ENCODE peak calls at places on chromosomes 12 and 14, in seven cellular contexts. B is IMR-90, Z is H9, H is mesendoderm, Q is trophoblast cell, S is H1, F is mesenchymal stem cell. O is an unnamed sample.

GRCh38 chr14:63840981-63841380 is 11.8 kb upstream of the SYNE2 start:
- DNase-seq in S (peak), Q (peak), B (no peak), H (peak), F (no peak), Z (peak), O (no peak)

GRCh38 chr12:84912191-84913142 is at the start of gene SLC6A15:
- DNase-seq in F (peak), Z (peak), Q (peak), S (peak), H (peak), B (peak), O (peak)

GRCh38 chr14:99248761-99249171 is 23.2 kb downstream of the BCL11B start:
- DNase-seq in Q (no peak), B (no peak), S (no peak), H (no peak), Z (no peak), F (no peak), O (no peak)

GRCh38 chr14:22900088-22900799 is 17.2 kb downstream of the REM2 start:
- DNase-seq in F (peak), Z (peak), S (peak), B (peak), Q (peak), H (peak), O (peak)

GRCh38 chr12:46956451-46957035 is 122.9 kb upstream of the PCED1B start:
- DNase-seq in Z (no peak), Q (no peak), B (no peak), F (no peak), H (no peak), S (no peak), O (no peak)

GRCh38 chr12:95412826-95413311 is 61.1 kb upstream of the METAP2 start:
- DNase-seq in S (no peak), Q (peak), B (peak), H (no peak), Z (no peak), F (peak), O (no peak)

GRCh38 chr12:113232232-113232615 is 11.0 kb downstream of the TPCN1 start:
- DNase-seq in S (no peak), H (no peak), Q (no peak), Z (no peak), F (no peak), B (no peak), O (no peak)

GRCh38 chr12:47820631-47821345 is 1.1 kb upstream of the HDAC7 start:
- DNase-seq in H (peak), B (peak), Z (peak), Q (peak), S (no peak), F (peak), O (peak)

GRCh38 chr12:32390572-32391219 is 8.7 kb upstream of the FGD4 start:
- DNase-seq in B (no peak), S (peak), F (no peak), H (peak), Q (no peak), Z (no peak), O (no peak)

DNA sequence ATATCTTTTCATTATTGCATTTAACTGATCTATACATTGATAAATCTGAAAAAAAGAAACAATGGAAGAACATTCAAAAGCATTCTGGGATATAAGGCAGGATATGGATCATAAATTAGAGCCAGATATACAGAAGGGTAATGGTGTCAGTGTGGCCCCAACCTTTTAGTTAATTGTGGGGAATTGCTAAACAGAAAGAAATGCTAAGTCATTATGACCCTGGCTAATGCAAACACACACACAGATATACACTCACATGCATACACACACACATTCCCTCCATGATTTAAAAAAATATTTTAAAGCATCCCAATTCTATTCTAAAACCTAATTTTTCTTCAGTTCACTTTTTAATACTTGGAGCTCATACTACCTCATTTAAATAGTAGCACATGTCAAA is 404.5 kb downstream of the BCAT1 start:
- DNase-seq in B (peak), F (peak), H (no peak), Z (no peak), Q (no peak), S (no peak), O (no peak)
- H3K4ac ChIP-seq in B (no peak), F (no peak), H (no peak), Z (no peak), Q (no peak), S (no peak), O (no peak)

GRCh38 chr12:93020225-93020997 is 91.3 kb upstream of the EEA1 start:
- DNase-seq in Q (peak), Z (no peak), F (no peak), S (no peak), B (no peak), H (peak), O (no peak)
- H3K4ac ChIP-seq in Q (no peak), Z (no peak), F (no peak), S (no peak), B (no peak), H (no peak), O (no peak)

DNA sequence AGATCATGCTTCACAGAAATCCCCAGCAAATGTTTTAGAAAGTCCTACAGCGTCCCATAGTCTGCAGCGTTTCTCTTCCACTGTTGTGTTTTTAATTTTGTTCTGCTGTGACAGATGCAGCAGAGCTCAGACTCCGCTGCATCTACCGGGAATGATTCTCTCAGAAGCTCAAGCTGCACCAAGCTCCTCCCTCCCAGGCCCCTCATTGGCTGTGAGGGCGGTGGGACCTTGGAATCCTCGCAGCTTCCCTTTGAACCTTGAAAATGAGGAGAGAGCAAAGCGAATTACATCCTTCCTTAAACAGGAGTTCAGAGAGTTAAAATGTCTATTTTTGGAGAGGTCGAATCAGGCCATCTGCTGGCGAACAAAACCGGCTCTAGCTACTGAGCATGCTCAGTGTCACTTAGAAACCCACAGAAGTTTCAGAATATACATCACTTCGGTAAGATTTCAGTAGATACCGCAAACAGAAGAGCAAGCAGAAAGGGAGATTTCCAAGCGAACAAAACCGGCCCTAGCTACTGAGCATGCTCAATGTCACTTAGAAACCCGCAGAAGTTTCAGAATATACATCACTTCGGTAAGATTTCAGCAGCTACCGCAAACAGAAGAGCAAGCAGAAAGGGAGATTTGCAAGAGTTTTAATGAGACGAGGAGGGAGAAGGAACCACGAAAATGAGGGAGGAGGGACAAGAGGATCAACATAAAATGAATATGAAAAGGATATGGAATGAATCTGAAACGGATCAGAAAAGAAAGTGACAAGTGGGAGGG is at the start of gene ABCD2:
- DNase-seq in F (peak), B (peak), S (peak), Q (peak), H (peak), Z (peak), O (peak)
- H3K4ac ChIP-seq in F (peak), B (no peak), S (no peak), Q (no peak), H (no peak), Z (no peak), O (no peak)

GRCh38 chr14:95274283-95274682 is 45.4 kb downstream of the CLMN start:
- DNase-seq in Q (no peak), H (no peak), B (no peak), S (no peak), F (no peak), Z (peak), O (no peak)
- H3K4ac ChIP-seq in Q (no peak), H (no peak), B (no peak), S (no peak), F (no peak), Z (no peak), O (no peak)

DNA sequence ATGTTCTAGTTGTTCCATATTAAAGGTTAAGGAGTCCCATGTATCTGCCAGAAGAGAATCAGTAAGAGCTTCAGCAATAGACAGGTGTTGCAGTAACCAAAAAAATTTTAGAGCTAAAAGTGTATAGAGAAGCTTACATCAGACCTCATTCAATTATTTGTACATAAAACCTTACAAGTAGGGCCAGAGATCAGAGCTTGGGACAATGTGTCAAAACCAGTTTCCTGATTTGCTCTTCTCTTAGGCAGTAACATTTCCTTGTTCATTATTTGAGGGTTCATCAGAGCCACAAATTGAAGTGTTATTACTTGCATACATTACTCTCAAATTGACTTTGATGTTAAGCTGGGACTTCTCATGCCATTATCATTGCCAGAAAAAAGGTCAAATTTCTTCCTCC is 55.5 kb upstream of the ATXN7L3B start:
- DNase-seq in F (no peak), Q (no peak), Z (no peak), H (no peak), S (no peak), B (no peak), O (no peak)
- H3K4ac ChIP-seq in F (no peak), Q (no peak), Z (no peak), H (no peak), S (no peak), B (no peak), O (no peak)

DNA sequence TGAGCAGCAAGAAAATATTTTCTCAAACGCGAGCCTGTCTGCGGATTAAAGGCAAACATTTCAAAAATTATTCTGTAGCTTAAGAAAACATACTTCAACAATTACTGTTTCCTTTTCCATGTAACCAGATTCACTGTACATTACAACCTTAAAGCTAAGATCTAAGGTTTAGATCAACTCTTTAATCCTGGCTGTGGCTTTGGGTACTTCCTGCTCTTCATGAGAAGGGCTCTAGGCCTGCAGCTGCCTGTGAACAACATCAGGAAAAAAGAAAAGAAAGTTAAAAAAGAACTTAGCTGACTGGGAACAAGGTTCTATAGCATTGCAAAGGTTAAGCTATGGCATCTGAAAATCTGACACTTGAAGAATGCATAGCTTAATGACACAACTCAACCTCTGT is 21.4 kb upstream of the PIWIL1 start:
- DNase-seq in B (no peak), Z (no peak), S (no peak), Q (no peak), F (no peak), H (no peak), O (no peak)
- H3K4ac ChIP-seq in B (no peak), Z (no peak), S (no peak), Q (no peak), F (no peak), H (no peak), O (no peak)